ENCODE peak calls at places on chromosomes 6 and 20, in six cellular contexts. One of them, this sample, is unnamed.

GRCh38 chr6:101116337-101116736 is 235.2 kb upstream of the ASCC3 start:
- DNase-seq in adrenal gland: no peak
- DNase-seq in left lung: no peak
- DNase-seq in hepatocyte: no peak
- DNase-seq in ovary: no peak
- DNase-seq in body of pancreas: no peak
- DNase-seq in this sample: no peak

GRCh38 chr6:70129341-70129740 is 173.5 kb downstream of the COL9A1 start:
- DNase-seq in adrenal gland: no peak
- DNase-seq in left lung: no peak
- DNase-seq in hepatocyte: no peak
- DNase-seq in ovary: no peak
- DNase-seq in body of pancreas: no peak
- DNase-seq in this sample: no peak

GRCh38 chr6:129238991-129239390 is 356.1 kb downstream of the LAMA2 start:
- DNase-seq in adrenal gland: no peak
- DNase-seq in left lung: no peak
- DNase-seq in hepatocyte: no peak
- DNase-seq in ovary: no peak
- DNase-seq in body of pancreas: no peak
- DNase-seq in this sample: no peak

GRCh38 chr6:132749111-132749510 is 8.6 kb downstream of the VNN2 start:
- DNase-seq in adrenal gland: no peak
- DNase-seq in left lung: no peak
- DNase-seq in hepatocyte: no peak
- DNase-seq in ovary: no peak
- DNase-seq in body of pancreas: no peak
- DNase-seq in this sample: no peak

GRCh38 chr20:34110025-34111013 is 1.7 kb downstream of the EIF2S2 start:
- DNase-seq in adrenal gland: no peak
- DNase-seq in left lung: no peak
- DNase-seq in hepatocyte: no peak
- DNase-seq in ovary: no peak
- DNase-seq in body of pancreas: no peak
- DNase-seq in this sample: no peak

GRCh38 chr6:14398953-14399352 is 281.4 kb downstream of the CD83 start:
- DNase-seq in adrenal gland: no peak
- DNase-seq in left lung: no peak
- DNase-seq in hepatocyte: no peak
- DNase-seq in ovary: no peak
- DNase-seq in body of pancreas: no peak
- DNase-seq in this sample: no peak

GRCh38 chr20:38242848-38243449 is 17.6 kb downstream of the KIAA1755 start:
- DNase-seq in adrenal gland: no peak
- DNase-seq in left lung: no peak
- DNase-seq in hepatocyte: no peak
- DNase-seq in ovary: no peak
- DNase-seq in body of pancreas: no peak
- DNase-seq in this sample: peak; percentile 74

GRCh38 chr6:135451617-135452190 is 45.8 kb downstream of the AHI1 start:
- DNase-seq in adrenal gland: no peak
- DNase-seq in left lung: no peak
- DNase-seq in hepatocyte: peak; percentile 55
- DNase-seq in ovary: no peak
- DNase-seq in body of pancreas: no peak
- DNase-seq in this sample: no peak

GRCh38 chr20:32207211-32207625 is 325 bp downstream of the PLAGL2 start:
- DNase-seq in adrenal gland: no peak
- DNase-seq in left lung: no peak
- DNase-seq in hepatocyte: peak; percentile 40
- DNase-seq in ovary: no peak
- DNase-seq in body of pancreas: no peak
- DNase-seq in this sample: peak; percentile 17

GRCh38 chr20:2240835-2241234 is 55.0 kb upstream of the TGM3 start:
- DNase-seq in adrenal gland: no peak
- DNase-seq in left lung: no peak
- DNase-seq in hepatocyte: no peak
- DNase-seq in ovary: no peak
- DNase-seq in body of pancreas: no peak
- DNase-seq in this sample: no peak

GRCh38 chr20:38165966-38166706 is 1.1 kb upstream of the TGM2 start:
- DNase-seq in adrenal gland: no peak
- DNase-seq in left lung: no peak
- DNase-seq in hepatocyte: no peak
- DNase-seq in ovary: no peak
- DNase-seq in body of pancreas: no peak
- DNase-seq in this sample: no peak

GRCh38 chr20:38649275-38649891 is 47.8 kb downstream of the ARHGAP40 start:
- DNase-seq in adrenal gland: peak; percentile 62
- DNase-seq in left lung: no peak
- DNase-seq in hepatocyte: peak; percentile 57
- DNase-seq in ovary: no peak
- DNase-seq in body of pancreas: no peak
- DNase-seq in this sample: peak; percentile 99

GRCh38 chr6:68747110-68747509 is 112.0 kb downstream of the ADGRB3 start:
- DNase-seq in adrenal gland: no peak
- DNase-seq in left lung: no peak
- DNase-seq in hepatocyte: no peak
- DNase-seq in ovary: no peak
- DNase-seq in body of pancreas: no peak
- DNase-seq in this sample: no peak

GRCh38 chr6:44537306-44538049 is 150.0 kb downstream of the CDC5L start:
- DNase-seq in adrenal gland: peak; percentile 2
- DNase-seq in left lung: no peak
- DNase-seq in hepatocyte: no peak
- DNase-seq in ovary: no peak
- DNase-seq in body of pancreas: no peak
- DNase-seq in this sample: no peak

GRCh38 chr6:20148433-20148832 is 63.8 kb downstream of the MBOAT1 start:
- DNase-seq in adrenal gland: no peak
- DNase-seq in left lung: no peak
- DNase-seq in hepatocyte: no peak
- DNase-seq in ovary: no peak
- DNase-seq in body of pancreas: no peak
- DNase-seq in this sample: no peak

GRCh38 chr20:17808357-17808756 is 108.6 kb downstream of the BANF2 start:
- DNase-seq in adrenal gland: peak; percentile 84
- DNase-seq in left lung: no peak
- DNase-seq in hepatocyte: peak; percentile 45
- DNase-seq in ovary: peak; percentile 57
- DNase-seq in body of pancreas: peak; percentile 56
- DNase-seq in this sample: no peak

GRCh38 chr6:99282479-99283062 is 66.9 kb downstream of the FAXC start:
- DNase-seq in adrenal gland: no peak
- DNase-seq in left lung: no peak
- DNase-seq in hepatocyte: peak; percentile 36
- DNase-seq in ovary: no peak
- DNase-seq in body of pancreas: no peak
- DNase-seq in this sample: no peak

GRCh38 chr6:33695451-33695855 is 16.0 kb downstream of the UQCC2 start:
- DNase-seq in adrenal gland: peak; percentile 61
- DNase-seq in left lung: no peak
- DNase-seq in hepatocyte: no peak
- DNase-seq in ovary: peak; percentile 38
- DNase-seq in body of pancreas: no peak
- DNase-seq in this sample: peak; percentile 54

GRCh38 chr6:47655719-47656595 is 42.4 kb upstream of the ADGRF4 start:
- DNase-seq in adrenal gland: peak; percentile 55
- DNase-seq in left lung: peak; percentile 66
- DNase-seq in hepatocyte: peak; percentile 81
- DNase-seq in ovary: no peak
- DNase-seq in body of pancreas: no peak
- DNase-seq in this sample: peak; percentile 56

GRCh38 chr6:123945386-123945785 is 141.7 kb downstream of the NKAIN2 start:
- DNase-seq in adrenal gland: no peak
- DNase-seq in left lung: no peak
- DNase-seq in hepatocyte: no peak
- DNase-seq in ovary: no peak
- DNase-seq in body of pancreas: no peak
- DNase-seq in this sample: no peak

GRCh38 chr6:119742188-119742803 is 392.7 kb upstream of the MAN1A1 start:
- DNase-seq in adrenal gland: peak; percentile 82
- DNase-seq in left lung: peak; percentile 53
- DNase-seq in hepatocyte: peak; percentile 79
- DNase-seq in ovary: peak; percentile 37
- DNase-seq in body of pancreas: peak; percentile 77
- DNase-seq in this sample: peak; percentile 79

GRCh38 chr6:35488517-35488862 is 8.4 kb downstream of the TEAD3 start:
- DNase-seq in adrenal gland: no peak
- DNase-seq in left lung: no peak
- DNase-seq in hepatocyte: no peak
- DNase-seq in ovary: no peak
- DNase-seq in body of pancreas: no peak
- DNase-seq in this sample: no peak

GRCh38 chr6:35490821-35491557 is 5.9 kb downstream of the TEAD3 start:
- DNase-seq in adrenal gland: no peak
- DNase-seq in left lung: no peak
- DNase-seq in hepatocyte: no peak
- DNase-seq in ovary: no peak
- DNase-seq in body of pancreas: no peak
- DNase-seq in this sample: no peak

GRCh38 chr6:35489066-35489465 is 7.8 kb downstream of the TEAD3 start:
- DNase-seq in adrenal gland: no peak
- DNase-seq in left lung: no peak
- DNase-seq in hepatocyte: no peak
- DNase-seq in ovary: no peak
- DNase-seq in body of pancreas: no peak
- DNase-seq in this sample: no peak

GRCh38 chr6:35491558-35492541 is 5.0 kb downstream of the TEAD3 start:
- DNase-seq in adrenal gland: no peak
- DNase-seq in left lung: no peak
- DNase-seq in hepatocyte: peak; percentile 55
- DNase-seq in ovary: peak; percentile 73
- DNase-seq in body of pancreas: no peak
- DNase-seq in this sample: peak; percentile 64

DNA sequence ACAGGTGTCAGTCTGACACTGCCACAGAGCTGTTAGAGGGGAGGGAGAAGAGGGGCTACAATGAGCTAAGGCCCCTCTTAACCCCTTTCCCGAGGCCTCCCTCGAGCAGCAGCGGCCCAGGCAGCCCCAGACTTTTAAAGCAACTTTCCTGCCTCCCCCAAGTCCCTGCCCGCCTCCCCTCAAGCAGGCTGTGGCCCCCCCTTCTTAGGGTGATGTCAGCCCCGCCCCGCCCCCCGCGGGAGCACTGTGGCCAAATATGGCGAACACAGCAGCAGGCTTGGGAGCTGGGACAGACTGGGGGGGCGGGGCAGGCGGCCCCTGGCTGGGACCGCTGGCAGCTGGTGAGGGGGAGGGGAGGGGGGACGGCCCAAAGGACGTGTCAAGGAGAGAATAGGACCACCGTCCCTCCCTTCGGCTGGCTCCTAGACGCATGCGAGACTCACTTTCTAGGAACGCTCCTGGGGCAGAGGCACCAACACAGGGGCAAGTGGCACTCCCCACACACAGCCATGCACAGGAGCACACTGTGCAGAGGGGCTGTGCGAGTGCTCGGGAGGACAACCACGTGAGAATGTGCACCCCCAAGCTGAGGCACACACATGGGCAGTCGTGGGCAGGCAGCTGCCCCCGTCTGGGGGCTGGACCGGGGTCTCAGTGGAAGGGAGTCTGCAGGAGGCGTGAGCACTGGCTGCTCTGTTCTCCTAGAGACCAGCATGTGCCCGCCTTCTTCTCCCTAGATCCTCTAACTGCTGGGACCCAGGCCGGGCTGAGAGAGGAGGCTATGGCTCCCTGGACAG is 6.7 kb downstream of the TEAD3 start:
- DNase-seq in adrenal gland: peak; percentile 82
- DNase-seq in left lung: peak; percentile 85
- DNase-seq in hepatocyte: peak; percentile 82
- DNase-seq in ovary: peak; percentile 92
- DNase-seq in body of pancreas: peak; percentile 52
- DNase-seq in this sample: peak; percentile 92
- H3K4me3 ChIP-seq in adrenal gland: no peak overlapping the region
- H3K4me3 ChIP-seq in left lung: no peak overlapping the region
- H3K4me3 ChIP-seq in hepatocyte: no peak overlapping the region
- H3K4me3 ChIP-seq in ovary: peak overlapping the region; percentile 32
- H3K4me3 ChIP-seq in body of pancreas: no peak overlapping the region
- H3K4me3 ChIP-seq in this sample: peak overlapping the region; percentile 51

GRCh38 chr6:34816635-34817301 is 24.9 kb downstream of the BLTP3A start:
- DNase-seq in adrenal gland: no peak
- DNase-seq in left lung: no peak
- DNase-seq in hepatocyte: no peak
- DNase-seq in ovary: no peak
- DNase-seq in body of pancreas: no peak
- DNase-seq in this sample: no peak
- H3K27ac ChIP-seq in adrenal gland: no peak overlapping the region
- H3K27ac ChIP-seq in left lung: peak overlapping the region; percentile 67
- H3K27ac ChIP-seq in hepatocyte: peak overlapping the region; percentile 59
- H3K27ac ChIP-seq in ovary: no peak overlapping the region
- H3K27ac ChIP-seq in body of pancreas: no peak overlapping the region
- H3K27ac ChIP-seq in this sample: no peak overlapping the region

GRCh38 chr6:141141870-141142269 is 990.9 kb upstream of the GJE1 start:
- DNase-seq in adrenal gland: no peak
- DNase-seq in left lung: no peak
- DNase-seq in hepatocyte: no peak
- DNase-seq in ovary: no peak
- DNase-seq in body of pancreas: no peak
- DNase-seq in this sample: no peak
- H3K4me3 ChIP-seq in adrenal gland: no peak overlapping the region
- H3K4me3 ChIP-seq in left lung: no peak overlapping the region
- H3K4me3 ChIP-seq in hepatocyte: no peak overlapping the region
- H3K4me3 ChIP-seq in ovary: no peak overlapping the region
- H3K4me3 ChIP-seq in body of pancreas: no peak overlapping the region
- H3K4me3 ChIP-seq in this sample: no peak overlapping the region

GRCh38 chr20:53613748-53614147 is 20.1 kb upstream of the ZNF217 start:
- DNase-seq in adrenal gland: no peak
- DNase-seq in left lung: no peak
- DNase-seq in hepatocyte: no peak
- DNase-seq in ovary: no peak
- DNase-seq in body of pancreas: no peak
- DNase-seq in this sample: no peak

GRCh38 chr20:53608071-53608455 is 14.4 kb upstream of the ZNF217 start:
- DNase-seq in adrenal gland: peak; percentile 44
- DNase-seq in left lung: no peak
- DNase-seq in hepatocyte: no peak
- DNase-seq in ovary: no peak
- DNase-seq in body of pancreas: no peak
- DNase-seq in this sample: no peak

GRCh38 chr20:53608456-53609413 is 15.1 kb upstream of the ZNF217 start:
- DNase-seq in adrenal gland: peak; percentile 60
- DNase-seq in left lung: no peak
- DNase-seq in hepatocyte: peak; percentile 20
- DNase-seq in ovary: peak; percentile 70
- DNase-seq in body of pancreas: no peak
- DNase-seq in this sample: no peak

GRCh38 chr20:53609501-53610445 is 16.1 kb upstream of the ZNF217 start:
- DNase-seq in adrenal gland: peak; percentile 61
- DNase-seq in left lung: peak; percentile 83
- DNase-seq in hepatocyte: peak; percentile 24
- DNase-seq in ovary: peak; percentile 73
- DNase-seq in body of pancreas: no peak
- DNase-seq in this sample: peak; percentile 94

DNA sequence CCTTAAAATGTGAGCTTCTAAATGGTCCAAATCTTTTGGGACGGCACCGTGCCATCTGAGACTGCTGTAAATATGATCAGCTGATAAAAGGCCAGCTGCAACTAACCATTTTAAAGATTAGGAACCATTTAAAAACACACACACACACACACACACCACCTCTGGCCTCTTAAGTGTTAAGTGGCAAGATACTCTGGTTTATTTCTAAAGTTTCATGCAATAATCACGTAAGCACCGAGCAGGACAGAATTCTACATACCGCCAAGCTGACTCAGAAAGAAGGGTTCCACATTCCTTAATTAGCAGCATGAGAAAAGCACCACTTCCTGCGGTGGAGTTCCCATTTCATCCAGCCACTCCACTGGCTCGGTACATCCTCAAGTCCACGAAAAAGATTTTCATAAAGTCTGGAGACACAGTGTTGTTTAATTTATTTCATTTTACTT is 17.8 kb upstream of the ZNF217 start:
- DNase-seq in adrenal gland: peak; percentile 60
- DNase-seq in left lung: no peak
- DNase-seq in hepatocyte: peak; percentile 70
- DNase-seq in ovary: no peak
- DNase-seq in body of pancreas: no peak
- DNase-seq in this sample: peak; percentile 91
- H3K27ac ChIP-seq in adrenal gland: no peak overlapping the region
- H3K27ac ChIP-seq in left lung: peak overlapping the region; percentile 29
- H3K27ac ChIP-seq in hepatocyte: peak overlapping the region; percentile 68
- H3K27ac ChIP-seq in ovary: no peak overlapping the region
- H3K27ac ChIP-seq in body of pancreas: no peak overlapping the region
- H3K27ac ChIP-seq in this sample: peak overlapping the region; percentile 92

This sample was measured in SJCRH30.